ENCODE peak calls at places on chromosomes 12 and 14, in nine cellular contexts. V, R, U, M, H, J, D, B and G are unnamed samples.

GRCh38 chr12:122721057-122721545 is 4.5 kb upstream of the HCAR3 start:
- DNase-seq in V (no peak), R (no peak), U (no peak), M (peak; percentile 97), H (no peak), J (no peak), D (no peak), B (no peak), G (no peak)

GRCh38 chr12:106001819-106002218 is 136.9 kb downstream of the NUAK1 start:
- DNase-seq in V (no peak), R (no peak), U (no peak), M (peak; percentile 18), H (no peak), J (no peak), D (no peak), B (no peak), G (no peak)

GRCh38 chr12:102297412-102297811 is 99.8 kb upstream of the PMCH start:
- DNase-seq in V (no peak), R (no peak), U (no peak), M (no peak), H (no peak), J (no peak), D (no peak), B (no peak), G (no peak)

GRCh38 chr12:49336645-49337584 is at the start of gene C1QL4:
- DNase-seq in V (peak; percentile 52), R (peak; percentile 91), U (peak; percentile 85), M (peak; percentile 32), H (peak; percentile 87), J (peak; percentile 89), D (peak; percentile 91), B (peak; percentile 95), G (no peak)

GRCh38 chr14:103808403-103809001 is 38.9 kb downstream of the PPP1R13B start:
- DNase-seq in V (peak; percentile 65), R (peak; percentile 93), U (peak; percentile 87), M (peak; percentile 57), H (peak; percentile 78), J (peak; percentile 85), D (peak; percentile 66), B (peak; percentile 93), G (peak; percentile 54)

GRCh38 chr14:104562606-104563005 is 17.0 kb upstream of the C14orf180 start:
- DNase-seq in V (no peak), R (no peak), U (no peak), M (no peak), H (no peak), J (no peak), D (no peak), B (no peak), G (no peak)

GRCh38 chr12:55706840-55707671 is 648 bp downstream of the ITGA7 start:
- DNase-seq in V (no peak), R (peak; percentile 66), U (no peak), M (no peak), H (no peak), J (peak; percentile 42), D (no peak), B (no peak), G (no peak)

GRCh38 chr12:9626291-9626690 is 18.6 kb upstream of the KLRB1 start:
- DNase-seq in V (no peak), R (no peak), U (no peak), M (peak; percentile 48), H (no peak), J (no peak), D (no peak), B (no peak), G (no peak)

GRCh38 chr12:30898846-30899245 is 27.7 kb upstream of the TSPAN11 start:
- DNase-seq in V (no peak), R (no peak), U (no peak), M (peak; percentile 51), H (no peak), J (no peak), D (no peak), B (no peak), G (no peak)

GRCh38 chr12:54697836-54698235 is 49.7 kb upstream of the DCD start:
- DNase-seq in V (no peak), R (no peak), U (no peak), M (no peak), H (no peak), J (no peak), D (no peak), B (no peak), G (no peak)

GRCh38 chr12:6238875-6239274 is 38.7 kb downstream of the CD9 start:
- DNase-seq in V (no peak), R (no peak), U (no peak), M (no peak), H (no peak), J (no peak), D (no peak), B (no peak), G (no peak)

GRCh38 chr12:14416658-14417057 is 51.2 kb downstream of the ATF7IP start:
- DNase-seq in V (peak; percentile 93), R (peak; percentile 79), U (no peak), M (peak; percentile 84), H (no peak), J (peak; percentile 74), D (peak; percentile 28), B (no peak), G (peak; percentile 32)

GRCh38 chr14:100250732-100251465 is 12.0 kb downstream of the YY1 start:
- DNase-seq in V (no peak), R (no peak), U (no peak), M (no peak), H (no peak), J (no peak), D (no peak), B (no peak), G (no peak)

GRCh38 chr14:92460916-92461579 is 52.5 kb upstream of the RIN3 start:
- DNase-seq in V (peak; percentile 82), R (peak; percentile 39), U (peak; percentile 68), M (no peak), H (no peak), J (no peak), D (no peak), B (peak; percentile 83), G (no peak)

DNA sequence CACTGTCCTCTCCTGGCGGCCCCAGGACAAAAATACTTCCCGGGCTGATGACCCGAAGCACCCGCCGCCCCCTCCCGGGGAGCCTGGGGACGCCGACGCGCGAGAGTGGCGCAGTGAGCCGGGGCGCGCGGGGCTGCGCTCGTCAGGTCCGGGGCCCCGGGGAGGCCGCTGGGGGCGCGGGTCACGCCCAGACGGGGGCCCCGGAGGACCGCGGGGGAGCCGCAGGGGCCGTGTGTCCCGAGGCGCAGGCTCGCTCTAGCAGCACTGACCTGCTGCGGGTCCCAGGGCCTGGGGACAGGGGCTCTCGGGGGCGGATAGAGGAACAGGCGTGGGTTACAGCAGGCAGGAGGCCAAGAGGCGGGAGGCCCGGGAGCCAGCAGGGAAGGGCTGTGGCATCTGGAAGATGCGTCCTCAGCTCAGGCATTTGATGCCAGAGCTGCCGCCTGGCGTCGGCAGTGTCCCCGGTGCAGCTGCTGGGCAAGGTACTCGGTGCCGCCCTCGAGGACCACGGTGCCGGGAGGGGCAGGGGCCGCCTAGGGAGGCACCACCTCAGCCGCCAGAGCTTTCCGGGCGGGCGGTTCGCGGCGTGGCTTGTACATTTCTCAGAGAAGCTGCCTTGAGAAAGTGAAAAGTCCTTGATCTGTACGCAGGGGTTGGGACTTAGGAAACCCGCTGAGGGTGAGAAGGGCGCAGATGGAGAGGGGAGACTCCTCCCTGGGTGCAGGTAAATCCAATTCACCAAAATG is 1.2 kb downstream of the WNT5B start:
- DNase-seq in V (no peak), R (peak; percentile 61), U (peak; percentile 82), M (no peak), H (peak; percentile 59), J (peak; percentile 47), D (peak; percentile 43), B (peak; percentile 89), G (no peak)
- TF ChIP-seq CTCF in V (no peak), R (no peak), U (no peak), M (peak; percentile 56), H (peak; percentile 14), J (peak; percentile 6), D (peak; percentile 15), B (no peak), G (peak; percentile 39)

GRCh38 chr12:108595711-108596647 is 1.9 kb downstream of the TMEM119 start:
- DNase-seq in V (no peak), R (no peak), U (no peak), M (no peak), H (no peak), J (no peak), D (no peak), B (no peak), G (no peak)
- H3K4me3 ChIP-seq in V (no peak overlapping the region), R (no peak overlapping the region), U (no peak overlapping the region), M (no peak overlapping the region), H (no peak overlapping the region), J (no peak overlapping the region), D (no peak overlapping the region), B (no peak overlapping the region), G (no peak overlapping the region)

DNA sequence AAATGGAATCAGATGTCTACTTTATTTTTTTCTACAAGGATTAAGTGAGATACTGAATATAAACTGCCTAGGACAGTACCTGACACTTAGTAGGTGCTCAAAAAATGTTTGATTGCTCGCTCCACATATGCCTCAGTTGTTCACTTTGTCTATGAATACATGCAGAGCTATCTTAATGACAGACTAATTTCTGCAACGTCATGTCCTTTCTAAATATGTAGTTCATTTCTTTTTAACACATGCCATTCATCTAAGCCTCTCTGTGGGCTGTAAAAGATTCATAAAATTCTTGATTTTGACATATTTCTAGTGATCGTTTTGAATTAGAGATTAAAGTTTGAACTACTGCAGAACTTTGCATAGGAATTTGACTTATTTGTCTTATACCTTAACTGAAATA is 176.3 kb upstream of the STXBP6 start:
- DNase-seq in V (no peak), R (no peak), U (no peak), M (no peak), H (no peak), J (no peak), D (no peak), B (no peak), G (no peak)
- TF ChIP-seq CTCF in V (no peak), R (no peak), U (no peak), M (no peak), H (no peak), J (no peak), D (no peak), B (no peak), G (no peak)

GRCh38 chr12:46067062-46067461 is 76.7 kb upstream of the SCAF11 start:
- DNase-seq in V (no peak), R (no peak), U (no peak), M (no peak), H (no peak), J (no peak), D (no peak), B (no peak), G (no peak)

GRCh38 chr12:46071335-46071734 is 81.0 kb upstream of the SCAF11 start:
- DNase-seq in V (no peak), R (no peak), U (no peak), M (peak; percentile 75), H (no peak), J (no peak), D (no peak), B (no peak), G (no peak)

GRCh38 chr12:46073321-46073720 is 82.9 kb upstream of the SCAF11 start:
- DNase-seq in V (peak; percentile 19), R (no peak), U (no peak), M (no peak), H (no peak), J (no peak), D (no peak), B (no peak), G (no peak)

GRCh38 chr12:46071769-46072624 is 81.6 kb upstream of the SCAF11 start:
- DNase-seq in V (peak; percentile 71), R (peak; percentile 88), U (peak; percentile 82), M (peak; percentile 66), H (peak; percentile 83), J (peak; percentile 73), D (peak; percentile 71), B (peak; percentile 92), G (peak; percentile 66)
- H3K4me3 ChIP-seq in V (no peak overlapping the region), R (no peak overlapping the region), U (no peak overlapping the region), M (no peak overlapping the region), H (no peak overlapping the region), J (no peak overlapping the region), D (no peak overlapping the region), B (no peak overlapping the region), G (no peak overlapping the region)